ENCODE peak calls at places on chromosomes 13 and 19, in four cellular contexts. V, J, C and Q are unnamed samples.

GRCh38 chr19:9913237-9914000 is 22.9 kb downstream of the OLFM2 start:
- DNase-seq in V (no peak), J (no peak), C (no peak), Q (no peak)

GRCh38 chr13:66659291-66660012 is 570.7 kb downstream of the PCDH9 start:
- DNase-seq in V (no peak), J (no peak), C (no peak), Q (no peak)

GRCh38 chr19:22784051-22784450 is at the start of gene ZNF99:
- DNase-seq in V (peak), J (no peak), C (no peak), Q (no peak)

GRCh38 chr13:111502957-111503356 is 182.5 kb downstream of the TEX29 start:
- DNase-seq in V (no peak), J (no peak), C (no peak), Q (no peak)

GRCh38 chr13:95643814-95644598 is 500 bp downstream of the DZIP1 start:
- DNase-seq in V (peak), J (no peak), C (no peak), Q (no peak)

GRCh38 chr13:100608906-100609305 is 20.3 kb upstream of the GGACT start:
- DNase-seq in V (no peak), J (no peak), C (no peak), Q (no peak)

GRCh38 chr13:110421061-110421460 is 114.0 kb downstream of the COL4A2 start:
- DNase-seq in V (no peak), J (no peak), C (no peak), Q (no peak)

GRCh38 chr13:113759525-113760137 is 605 bp downstream of the TMEM255B start:
- DNase-seq in V (no peak), J (no peak), C (peak), Q (no peak)

GRCh38 chr19:33368074-33368864 is 5.2 kb upstream of the CEBPG start:
- DNase-seq in V (no peak), J (peak), C (no peak), Q (no peak)

GRCh38 chr13:30027569-30028455 is 177.4 kb upstream of the UBL3 start:
- DNase-seq in V (no peak), J (no peak), C (no peak), Q (no peak)

GRCh38 chr13:96020941-96021340 is 32.3 kb downstream of the UGGT2 start:
- DNase-seq in V (no peak), J (no peak), C (peak), Q (no peak)

GRCh38 chr13:75749407-75749806 is 113.3 kb downstream of the LMO7 start:
- DNase-seq in V (no peak), J (no peak), C (no peak), Q (no peak)

GRCh38 chr19:10508707-10509106 is 5.6 kb upstream of the KEAP1 start:
- DNase-seq in V (no peak), J (no peak), C (no peak), Q (no peak)